ENCODE peak calls at places on chromosomes 1 and 21, in six cellular contexts. V, Y, K, J, T and M are unnamed samples.

GRCh38 chr1:74713849-74714248 is 19.0 kb downstream of the CRYZ start:
- DNase-seq in V (no peak), K (no peak), J (no peak), Y (no peak), T (no peak), M (no peak)

GRCh38 chr1:77036560-77036959 is 169.3 kb downstream of the ST6GALNAC5 start:
- DNase-seq in T (no peak), J (peak; percentile 34), K (no peak), V (no peak), Y (peak; percentile 16), M (no peak)

GRCh38 chr1:24805534-24806301 is 60.5 kb downstream of the CLIC4 start:
- DNase-seq in J (peak; percentile 74), Y (no peak), K (no peak), V (no peak), T (no peak), M (peak; percentile 44)

GRCh38 chr1:23639460-23639859 is 52.1 kb upstream of the RPL11 start:
- DNase-seq in V (no peak), T (no peak), K (no peak), J (no peak), Y (no peak), M (no peak)

GRCh38 chr1:91608876-91609275 is 108.2 kb downstream of the CDC7 start:
- DNase-seq in Y (no peak), J (peak; percentile 43), K (no peak), V (no peak), T (no peak), M (no peak)

GRCh38 chr1:44970317-44970716 is 16.1 kb downstream of the EIF2B3 start:
- DNase-seq in J (peak; percentile 55), V (no peak), T (no peak), K (no peak), Y (no peak), M (no peak)

GRCh38 chr1:33256335-33256700 is at the start of gene ZNF362:
- DNase-seq in T (no peak), J (peak; percentile 77), Y (peak; percentile 57), K (peak; percentile 45), V (peak; percentile 61), M (peak; percentile 55)

GRCh38 chr1:43847290-43847689 is 86.3 kb upstream of the ARTN start:
- DNase-seq in J (no peak), Y (no peak), V (no peak), K (no peak), T (no peak), M (no peak)

GRCh38 chr1:24107462-24108225 is 4.3 kb downstream of the MYOM3 start:
- DNase-seq in V (no peak), T (no peak), K (no peak), Y (no peak), J (peak; percentile 70), M (no peak)

GRCh38 chr1:116855220-116855619 is 54.5 kb upstream of the PTGFRN start:
- DNase-seq in T (peak; percentile 65), V (no peak), K (no peak), J (peak; percentile 61), Y (no peak), M (peak; percentile 37)

GRCh38 chr21:29190920-29191319 is 60.5 kb downstream of the MAP3K7CL start:
- DNase-seq in V (no peak), K (no peak), Y (no peak), T (no peak), J (peak; percentile 78), M (no peak)

GRCh38 chr1:182889997-182890396 is 50.9 kb downstream of the DHX9 start:
- DNase-seq in T (no peak), V (no peak), J (no peak), K (peak; percentile 8), Y (no peak), M (no peak)

GRCh38 chr1:9842781-9843575 is 19.2 kb upstream of the CLSTN1 start:
- DNase-seq in T (no peak), K (no peak), Y (no peak), J (peak; percentile 62), V (no peak), M (no peak)

GRCh38 chr1:181092056-181092455 is 3.6 kb downstream of the IER5 start:
- DNase-seq in Y (no peak), T (no peak), K (no peak), J (no peak), V (no peak), M (no peak)

GRCh38 chr1:10626781-10627410 is 152.1 kb downstream of the PEX14 start:
- DNase-seq in Y (no peak), T (peak; percentile 51), J (no peak), K (no peak), V (no peak), M (no peak)

GRCh38 chr1:20429296-20429695 is 56.7 kb downstream of the CAMK2N1 start:
- DNase-seq in K (no peak), J (peak; percentile 25), V (no peak), T (no peak), Y (no peak), M (no peak)

GRCh38 chr1:39852214-39852791 is 31.0 kb downstream of the TRIT1 start:
- DNase-seq in J (no peak), K (no peak), Y (no peak), V (no peak), T (no peak), M (no peak)

GRCh38 chr1:36766481-36766880 is 267.8 kb downstream of the GRIK3 start:
- DNase-seq in V (no peak), K (no peak), T (peak; percentile 44), Y (no peak), J (no peak), M (no peak)

GRCh38 chr1:216832192-216832591 is 109.0 kb upstream of the ESRRG start:
- DNase-seq in J (no peak), Y (no peak), T (no peak), K (no peak), V (no peak), M (no peak)

GRCh38 chr1:100076319-100076718 is 56.4 kb downstream of the SASS6 start:
- DNase-seq in K (no peak), V (no peak), J (no peak), T (no peak), Y (no peak), M (no peak)

GRCh38 chr21:16124397-16125130 is 394.8 kb downstream of the USP25 start:
- DNase-seq in K (no peak), T (no peak), J (peak; percentile 91), V (no peak), Y (no peak), M (no peak)

GRCh38 chr1:69711159-69711930 is 143.6 kb downstream of the LRRC7 start:
- DNase-seq in K (no peak), J (peak; percentile 6), Y (no peak), T (no peak), V (no peak), M (no peak)

GRCh38 chr1:71154454-71154853 is 73.6 kb upstream of the ZRANB2 start:
- DNase-seq in V (no peak), J (no peak), T (no peak), K (no peak), Y (no peak), M (no peak)

GRCh38 chr1:162536511-162536910 is 25.0 kb upstream of the UAP1 start:
- DNase-seq in V (no peak), Y (no peak), T (no peak), J (peak; percentile 18), K (no peak), M (no peak)

GRCh38 chr21:22062472-22063139 is 1064.4 kb downstream of the NCAM2 start:
- DNase-seq in K (no peak), J (no peak), T (no peak), V (no peak), Y (no peak), M (no peak)

GRCh38 chr1:193221641-193222040 is 35.2 kb upstream of the B3GALT2 start:
- DNase-seq in K (no peak), Y (no peak), T (no peak), J (peak; percentile 8), V (no peak), M (no peak)

GRCh38 chr1:53366901-53367502 is 39.1 kb upstream of the LRP8 start:
- DNase-seq in V (no peak), T (peak; percentile 44), Y (no peak), K (no peak), J (no peak), M (peak; percentile 1)

GRCh38 chr1:7839526-7839925 is 13.3 kb downstream of the UTS2 start:
- DNase-seq in V (no peak), K (no peak), Y (no peak), J (no peak), T (no peak), M (no peak)

GRCh38 chr1:179881642-179882252 is 338 bp upstream of the TOR1AIP1 start:
- DNase-seq in V (no peak), J (peak; percentile 98), K (no peak), T (peak; percentile 96), Y (no peak), M (peak; percentile 89)

GRCh38 chr1:93766451-93766850 is 84.8 kb upstream of the BCAR3 start:
- DNase-seq in V (no peak), T (no peak), K (no peak), J (no peak), Y (no peak), M (no peak)

GRCh38 chr1:7247158-7247557 is 461.9 kb downstream of the CAMTA1 start:
- DNase-seq in J (no peak), V (no peak), T (no peak), K (no peak), Y (no peak), M (no peak)

GRCh38 chr1:206048582-206048981 is 4.4 kb upstream of the RHEX start:
- DNase-seq in T (no peak), J (no peak), K (no peak), V (no peak), Y (no peak), M (no peak)

GRCh38 chr1:41573803-41574713 is 89.6 kb upstream of the EDN2 start:
- DNase-seq in Y (peak; percentile 68), T (peak; percentile 86), J (peak; percentile 88), K (peak; percentile 65), V (peak; percentile 70), M (peak; percentile 56)

GRCh38 chr1:204806943-204807624 is 63.6 kb upstream of the NFASC start:
- DNase-seq in J (peak; percentile 80), V (peak; percentile 88), T (peak; percentile 75), K (peak; percentile 79), Y (peak; percentile 81), M (peak; percentile 70)

GRCh38 chr1:44040418-44040817 is 9.2 kb upstream of the SLC6A9 start:
- DNase-seq in V (no peak), K (no peak), J (peak; percentile 39), T (no peak), Y (no peak), M (no peak)

GRCh38 chr1:236144446-236145150 is 2.3 kb downstream of the GPR137B start:
- DNase-seq in Y (no peak), V (no peak), K (no peak), T (no peak), J (no peak), M (no peak)